ENCODE peak calls at places on chromosomes 2 and 18, in seven cellular contexts. One of them, this sample, is unnamed.

GRCh38 chr2:99643824-99644787 is 154.3 kb upstream of the REV1 start:
- DNase-seq in HCT116: no peak
- DNase-seq in GF-D8: no peak
- DNase-seq in stimulated activated CD4-positive, alpha-beta T cell treated with anti-CD3 and anti-CD28 coated beads, Interleukin-2, amount 100 ng/mL, for 24 hours: no peak
- DNase-seq in mesendoderm: no peak
- DNase-seq in upper lobe of right lung: no peak
- DNase-seq in activated naive CD4-positive, alpha-beta T cell treated with Interleukin-2 at 50 U/mL for 16 hours: no peak
- DNase-seq in this sample: no peak

GRCh38 chr2:162826901-162827300 is 11.7 kb downstream of the KCNH7 start:
- DNase-seq in HCT116: no peak
- DNase-seq in GF-D8: no peak
- DNase-seq in stimulated activated CD4-positive, alpha-beta T cell treated with anti-CD3 and anti-CD28 coated beads, Interleukin-2, amount 100 ng/mL, for 24 hours: no peak
- DNase-seq in mesendoderm: no peak
- DNase-seq in upper lobe of right lung: no peak
- DNase-seq in activated naive CD4-positive, alpha-beta T cell treated with Interleukin-2 at 50 U/mL for 16 hours: no peak
- DNase-seq in this sample: no peak

GRCh38 chr2:69456154-69456553 is 18.9 kb upstream of the NFU1 start:
- DNase-seq in HCT116: no peak
- DNase-seq in GF-D8: no peak
- DNase-seq in stimulated activated CD4-positive, alpha-beta T cell treated with anti-CD3 and anti-CD28 coated beads, Interleukin-2, amount 100 ng/mL, for 24 hours: no peak
- DNase-seq in mesendoderm: no peak
- DNase-seq in upper lobe of right lung: no peak
- DNase-seq in activated naive CD4-positive, alpha-beta T cell treated with Interleukin-2 at 50 U/mL for 16 hours: no peak
- DNase-seq in this sample: no peak

GRCh38 chr2:20157606-20157970 is 67.3 kb downstream of the SDC1 start:
- DNase-seq in HCT116: no peak
- DNase-seq in GF-D8: no peak
- DNase-seq in stimulated activated CD4-positive, alpha-beta T cell treated with anti-CD3 and anti-CD28 coated beads, Interleukin-2, amount 100 ng/mL, for 24 hours: no peak
- DNase-seq in mesendoderm: no peak
- DNase-seq in upper lobe of right lung: no peak
- DNase-seq in activated naive CD4-positive, alpha-beta T cell treated with Interleukin-2 at 50 U/mL for 16 hours: no peak
- DNase-seq in this sample: no peak

GRCh38 chr18:9428862-9429661 is 46.3 kb upstream of the RALBP1 start:
- DNase-seq in HCT116: no peak
- DNase-seq in GF-D8: no peak
- DNase-seq in stimulated activated CD4-positive, alpha-beta T cell treated with anti-CD3 and anti-CD28 coated beads, Interleukin-2, amount 100 ng/mL, for 24 hours: no peak
- DNase-seq in mesendoderm: no peak
- DNase-seq in upper lobe of right lung: no peak
- DNase-seq in activated naive CD4-positive, alpha-beta T cell treated with Interleukin-2 at 50 U/mL for 16 hours: no peak
- DNase-seq in this sample: peak; percentile 42

GRCh38 chr2:169131587-169132512 is 62.5 kb downstream of the DHRS9 start:
- DNase-seq in HCT116: peak; percentile 77
- DNase-seq in GF-D8: peak; percentile 14
- DNase-seq in stimulated activated CD4-positive, alpha-beta T cell treated with anti-CD3 and anti-CD28 coated beads, Interleukin-2, amount 100 ng/mL, for 24 hours: no peak
- DNase-seq in mesendoderm: peak; percentile 59
- DNase-seq in upper lobe of right lung: no peak
- DNase-seq in activated naive CD4-positive, alpha-beta T cell treated with Interleukin-2 at 50 U/mL for 16 hours: no peak
- DNase-seq in this sample: no peak

GRCh38 chr2:217953011-217953481 is 49.7 kb downstream of the TNS1 start:
- DNase-seq in HCT116: no peak
- DNase-seq in GF-D8: no peak
- DNase-seq in stimulated activated CD4-positive, alpha-beta T cell treated with anti-CD3 and anti-CD28 coated beads, Interleukin-2, amount 100 ng/mL, for 24 hours: no peak
- DNase-seq in mesendoderm: no peak
- DNase-seq in upper lobe of right lung: peak; percentile 61
- DNase-seq in activated naive CD4-positive, alpha-beta T cell treated with Interleukin-2 at 50 U/mL for 16 hours: no peak
- DNase-seq in this sample: no peak

GRCh38 chr2:213161759-213162514 is 10.5 kb upstream of the IKZF2 start:
- DNase-seq in HCT116: no peak
- DNase-seq in GF-D8: no peak
- DNase-seq in stimulated activated CD4-positive, alpha-beta T cell treated with anti-CD3 and anti-CD28 coated beads, Interleukin-2, amount 100 ng/mL, for 24 hours: no peak
- DNase-seq in mesendoderm: no peak
- DNase-seq in upper lobe of right lung: no peak
- DNase-seq in activated naive CD4-positive, alpha-beta T cell treated with Interleukin-2 at 50 U/mL for 16 hours: no peak
- DNase-seq in this sample: no peak

GRCh38 chr2:24352664-24353063 is 7.7 kb downstream of the ITSN2 start:
- DNase-seq in HCT116: no peak
- DNase-seq in GF-D8: no peak
- DNase-seq in stimulated activated CD4-positive, alpha-beta T cell treated with anti-CD3 and anti-CD28 coated beads, Interleukin-2, amount 100 ng/mL, for 24 hours: no peak
- DNase-seq in mesendoderm: no peak
- DNase-seq in upper lobe of right lung: no peak
- DNase-seq in activated naive CD4-positive, alpha-beta T cell treated with Interleukin-2 at 50 U/mL for 16 hours: no peak
- DNase-seq in this sample: no peak

GRCh38 chr18:12027046-12027445 is 45.7 kb downstream of the IMPA2 start:
- DNase-seq in HCT116: no peak
- DNase-seq in GF-D8: no peak
- DNase-seq in stimulated activated CD4-positive, alpha-beta T cell treated with anti-CD3 and anti-CD28 coated beads, Interleukin-2, amount 100 ng/mL, for 24 hours: no peak
- DNase-seq in mesendoderm: no peak
- DNase-seq in upper lobe of right lung: no peak
- DNase-seq in activated naive CD4-positive, alpha-beta T cell treated with Interleukin-2 at 50 U/mL for 16 hours: no peak
- DNase-seq in this sample: no peak

GRCh38 chr2:26528186-26528585 is 50.3 kb upstream of the OTOF start:
- DNase-seq in HCT116: no peak
- DNase-seq in GF-D8: no peak
- DNase-seq in stimulated activated CD4-positive, alpha-beta T cell treated with anti-CD3 and anti-CD28 coated beads, Interleukin-2, amount 100 ng/mL, for 24 hours: no peak
- DNase-seq in mesendoderm: no peak
- DNase-seq in upper lobe of right lung: peak; percentile 29
- DNase-seq in activated naive CD4-positive, alpha-beta T cell treated with Interleukin-2 at 50 U/mL for 16 hours: no peak
- DNase-seq in this sample: no peak

GRCh38 chr2:170267071-170267470 is 89.1 kb downstream of the MYO3B start:
- DNase-seq in HCT116: no peak
- DNase-seq in GF-D8: no peak
- DNase-seq in stimulated activated CD4-positive, alpha-beta T cell treated with anti-CD3 and anti-CD28 coated beads, Interleukin-2, amount 100 ng/mL, for 24 hours: no peak
- DNase-seq in mesendoderm: no peak
- DNase-seq in upper lobe of right lung: no peak
- DNase-seq in activated naive CD4-positive, alpha-beta T cell treated with Interleukin-2 at 50 U/mL for 16 hours: no peak
- DNase-seq in this sample: no peak

GRCh38 chr18:2009957-2010697 is 561.2 kb downstream of the METTL4 start:
- DNase-seq in HCT116: no peak
- DNase-seq in GF-D8: no peak
- DNase-seq in stimulated activated CD4-positive, alpha-beta T cell treated with anti-CD3 and anti-CD28 coated beads, Interleukin-2, amount 100 ng/mL, for 24 hours: no peak
- DNase-seq in mesendoderm: no peak
- DNase-seq in upper lobe of right lung: no peak
- DNase-seq in activated naive CD4-positive, alpha-beta T cell treated with Interleukin-2 at 50 U/mL for 16 hours: no peak
- DNase-seq in this sample: no peak

GRCh38 chr18:6547476-6547875 is 132.8 kb upstream of the L3MBTL4 start:
- DNase-seq in HCT116: no peak
- DNase-seq in GF-D8: no peak
- DNase-seq in stimulated activated CD4-positive, alpha-beta T cell treated with anti-CD3 and anti-CD28 coated beads, Interleukin-2, amount 100 ng/mL, for 24 hours: no peak
- DNase-seq in mesendoderm: no peak
- DNase-seq in upper lobe of right lung: no peak
- DNase-seq in activated naive CD4-positive, alpha-beta T cell treated with Interleukin-2 at 50 U/mL for 16 hours: no peak
- DNase-seq in this sample: no peak

GRCh38 chr2:200396726-200397348 is 90.3 kb downstream of the SPATS2L start:
- DNase-seq in HCT116: no peak
- DNase-seq in GF-D8: no peak
- DNase-seq in stimulated activated CD4-positive, alpha-beta T cell treated with anti-CD3 and anti-CD28 coated beads, Interleukin-2, amount 100 ng/mL, for 24 hours: no peak
- DNase-seq in mesendoderm: no peak
- DNase-seq in upper lobe of right lung: no peak
- DNase-seq in activated naive CD4-positive, alpha-beta T cell treated with Interleukin-2 at 50 U/mL for 16 hours: no peak
- DNase-seq in this sample: no peak

GRCh38 chr2:226740039-226740648 is 59.5 kb downstream of the IRS1 start:
- DNase-seq in HCT116: no peak
- DNase-seq in GF-D8: no peak
- DNase-seq in stimulated activated CD4-positive, alpha-beta T cell treated with anti-CD3 and anti-CD28 coated beads, Interleukin-2, amount 100 ng/mL, for 24 hours: no peak
- DNase-seq in mesendoderm: no peak
- DNase-seq in upper lobe of right lung: no peak
- DNase-seq in activated naive CD4-positive, alpha-beta T cell treated with Interleukin-2 at 50 U/mL for 16 hours: no peak
- DNase-seq in this sample: no peak

GRCh38 chr2:126634273-126634861 is 21.6 kb upstream of the GYPC start:
- DNase-seq in HCT116: peak; percentile 4
- DNase-seq in GF-D8: no peak
- DNase-seq in stimulated activated CD4-positive, alpha-beta T cell treated with anti-CD3 and anti-CD28 coated beads, Interleukin-2, amount 100 ng/mL, for 24 hours: peak; percentile 38
- DNase-seq in mesendoderm: peak; percentile 42
- DNase-seq in upper lobe of right lung: no peak
- DNase-seq in activated naive CD4-positive, alpha-beta T cell treated with Interleukin-2 at 50 U/mL for 16 hours: peak; percentile 13
- DNase-seq in this sample: no peak

GRCh38 chr18:71878226-71878625 is 665.9 kb downstream of the CBLN2 start:
- DNase-seq in HCT116: no peak
- DNase-seq in GF-D8: no peak
- DNase-seq in stimulated activated CD4-positive, alpha-beta T cell treated with anti-CD3 and anti-CD28 coated beads, Interleukin-2, amount 100 ng/mL, for 24 hours: no peak
- DNase-seq in mesendoderm: no peak
- DNase-seq in upper lobe of right lung: no peak
- DNase-seq in activated naive CD4-positive, alpha-beta T cell treated with Interleukin-2 at 50 U/mL for 16 hours: no peak
- DNase-seq in this sample: no peak

GRCh38 chr18:644395-645004 is 13.0 kb upstream of the TYMS start:
- DNase-seq in HCT116: no peak
- DNase-seq in GF-D8: peak; percentile 74
- DNase-seq in stimulated activated CD4-positive, alpha-beta T cell treated with anti-CD3 and anti-CD28 coated beads, Interleukin-2, amount 100 ng/mL, for 24 hours: no peak
- DNase-seq in mesendoderm: no peak
- DNase-seq in upper lobe of right lung: no peak
- DNase-seq in activated naive CD4-positive, alpha-beta T cell treated with Interleukin-2 at 50 U/mL for 16 hours: no peak
- DNase-seq in this sample: no peak

GRCh38 chr18:37499913-37500312 is 65.7 kb downstream of the CELF4 start:
- DNase-seq in HCT116: no peak
- DNase-seq in GF-D8: no peak
- DNase-seq in stimulated activated CD4-positive, alpha-beta T cell treated with anti-CD3 and anti-CD28 coated beads, Interleukin-2, amount 100 ng/mL, for 24 hours: no peak
- DNase-seq in mesendoderm: no peak
- DNase-seq in upper lobe of right lung: no peak
- DNase-seq in activated naive CD4-positive, alpha-beta T cell treated with Interleukin-2 at 50 U/mL for 16 hours: no peak
- DNase-seq in this sample: no peak

GRCh38 chr2:29839306-29839705 is 82.1 kb downstream of the ALK start:
- DNase-seq in HCT116: no peak
- DNase-seq in GF-D8: no peak
- DNase-seq in stimulated activated CD4-positive, alpha-beta T cell treated with anti-CD3 and anti-CD28 coated beads, Interleukin-2, amount 100 ng/mL, for 24 hours: no peak
- DNase-seq in mesendoderm: no peak
- DNase-seq in upper lobe of right lung: no peak
- DNase-seq in activated naive CD4-positive, alpha-beta T cell treated with Interleukin-2 at 50 U/mL for 16 hours: no peak
- DNase-seq in this sample: no peak

This sample was measured in osteocyte.